ENCODE peak calls at places on chromosome 14, in seven cellular contexts. G, L, T, S, R, Y and K are unnamed samples.

GRCh38 chr14:52275372-52275771 is 7.9 kb downstream of the PTGDR start:
- DNase-seq in S (no peak), Y (no peak), L (no peak), T (no peak), G (no peak), R (no peak), K (no peak)

GRCh38 chr14:21044106-21044618 is 2.0 kb downstream of the RNASE7 start:
- DNase-seq in S (peak), G (no peak), R (no peak), Y (peak), L (no peak), T (no peak), K (no peak)

GRCh38 chr14:29745863-29746262 is 181.8 kb downstream of the PRKD1 start:
- DNase-seq in L (no peak), Y (no peak), R (no peak), S (no peak), G (no peak), T (no peak), K (no peak)

GRCh38 chr14:30779210-30779609 is 95.1 kb upstream of the COCH start:
- DNase-seq in R (no peak), L (no peak), Y (no peak), G (no peak), S (no peak), T (no peak), K (peak)

GRCh38 chr14:63922696-63923421 is 70.1 kb downstream of the SYNE2 start:
- DNase-seq in G (no peak), T (no peak), S (no peak), Y (peak), L (peak), R (no peak), K (peak)

GRCh38 chr14:58362798-58363412 is 32.8 kb upstream of the TOMM20L start:
- DNase-seq in G (no peak), L (peak), R (no peak), S (peak), Y (peak), T (no peak), K (peak)

GRCh38 chr14:60655898-60656754 is 6.8 kb upstream of the SIX1 start:
- DNase-seq in L (no peak), S (peak), R (no peak), Y (no peak), G (no peak), T (peak), K (no peak)

GRCh38 chr14:91317381-91318313 is 73.1 kb upstream of the GPR68 start:
- DNase-seq in Y (no peak), T (no peak), S (no peak), G (peak), R (no peak), L (no peak), K (no peak)

GRCh38 chr14:60724080-60724618 is at the start of gene SIX4:
- DNase-seq in T (peak), L (peak), Y (peak), G (peak), R (no peak), S (peak), K (peak)

GRCh38 chr14:61258985-61259384 is 22.2 kb downstream of the TMEM30B start:
- DNase-seq in G (no peak), T (no peak), R (no peak), L (no peak), S (no peak), Y (no peak), K (no peak)

GRCh38 chr14:45177081-45177480 is 41.4 kb downstream of the FANCM start:
- DNase-seq in Y (no peak), R (no peak), L (no peak), T (no peak), S (no peak), G (no peak), K (no peak)

GRCh38 chr14:29982993-29983392 is 55.3 kb upstream of the PRKD1 start:
- DNase-seq in S (no peak), T (no peak), L (no peak), R (no peak), Y (no peak), G (no peak), K (no peak)

GRCh38 chr14:97866664-97867063 is 1069.5 kb downstream of the VRK1 start:
- DNase-seq in R (no peak), G (no peak), Y (no peak), S (no peak), T (no peak), L (no peak), K (no peak)
- TF ChIP-seq JUND in R (no peak), G (no peak), Y (no peak), S (no peak), T (no peak), L (no peak), K (no peak)

DNA sequence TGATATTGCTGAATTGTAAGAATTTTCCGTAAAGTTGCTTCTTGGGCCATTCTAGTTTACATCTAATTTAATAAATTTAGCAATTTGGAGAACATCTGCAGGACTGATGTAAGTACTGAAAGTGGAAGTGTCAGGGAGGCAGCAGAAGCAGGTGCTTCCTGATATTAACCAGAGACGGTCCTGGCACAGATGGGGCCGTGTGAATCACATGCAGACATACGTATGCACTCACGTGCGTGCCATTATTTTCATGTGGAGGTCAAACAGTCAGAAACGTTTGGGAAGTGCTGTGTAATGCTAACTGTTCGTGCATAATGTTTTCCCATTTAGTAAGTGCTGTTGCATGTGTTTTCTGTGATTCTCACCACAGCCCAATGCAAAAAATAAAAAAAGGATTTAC is 87.8 kb upstream of the DYNC1H1 start:
- DNase-seq in G (no peak), S (peak), Y (no peak), L (no peak), T (no peak), R (peak), K (no peak)
- TF ChIP-seq JUND in G (no peak), S (no peak), Y (no peak), L (no peak), T (no peak), R (peak), K (no peak)

DNA sequence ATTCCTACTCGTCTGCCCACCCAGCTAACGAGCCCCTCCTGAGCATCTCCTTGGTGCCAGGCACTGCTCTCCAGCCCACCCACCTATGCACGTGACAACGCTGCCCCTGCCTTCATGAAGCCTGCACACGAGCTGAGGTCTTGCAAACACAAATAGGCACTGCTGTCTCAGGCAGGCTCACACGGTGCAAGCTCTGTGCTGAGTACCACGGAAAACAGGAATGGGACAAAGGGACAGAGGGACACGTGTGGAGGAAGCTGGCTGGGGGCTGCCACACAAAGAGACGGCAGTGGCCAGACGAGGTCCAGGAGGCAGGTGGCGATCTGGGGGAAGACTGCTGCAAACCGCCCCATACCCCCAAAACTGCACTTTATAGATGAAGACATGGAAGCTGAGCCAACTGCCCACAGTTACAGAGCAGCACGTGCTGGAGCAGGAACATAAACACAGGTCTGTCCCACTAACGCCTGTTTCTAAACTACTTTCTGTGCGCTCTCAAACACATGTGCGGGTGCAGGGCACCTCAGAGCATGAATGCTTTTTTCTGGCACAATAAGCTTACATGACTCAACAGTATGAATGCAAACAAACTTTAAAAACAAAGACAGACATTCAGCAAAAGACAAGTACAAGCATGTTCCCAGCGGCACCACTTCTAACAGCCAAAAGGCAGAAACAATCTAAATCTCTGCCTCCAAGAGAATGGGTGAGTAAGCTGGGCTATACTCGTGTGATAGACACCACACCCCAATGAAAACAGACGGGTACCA is 64.5 kb downstream of the AMN start:
- DNase-seq in R (no peak), T (no peak), G (no peak), Y (peak), S (no peak), L (no peak), K (no peak)
- TF ChIP-seq JUND in R (no peak), T (no peak), G (no peak), Y (no peak), S (no peak), L (no peak), K (no peak)

GRCh38 chr14:54881235-54881760 is 21.3 kb downstream of the GCH1 start:
- DNase-seq in G (no peak), Y (no peak), S (no peak), T (no peak), L (no peak), R (peak), K (no peak)

GRCh38 chr14:54882521-54882920 is 20.1 kb downstream of the GCH1 start:
- DNase-seq in Y (no peak), T (no peak), L (no peak), R (no peak), S (peak), G (no peak), K (no peak)

GRCh38 chr14:54877703-54878021 is 25.0 kb downstream of the GCH1 start:
- DNase-seq in G (no peak), Y (no peak), L (no peak), T (peak), S (no peak), R (no peak), K (no peak)

GRCh38 chr14:54877015-54877702 is 25.5 kb downstream of the GCH1 start:
- DNase-seq in T (no peak), L (no peak), R (no peak), Y (no peak), S (peak), G (no peak), K (no peak)

DNA sequence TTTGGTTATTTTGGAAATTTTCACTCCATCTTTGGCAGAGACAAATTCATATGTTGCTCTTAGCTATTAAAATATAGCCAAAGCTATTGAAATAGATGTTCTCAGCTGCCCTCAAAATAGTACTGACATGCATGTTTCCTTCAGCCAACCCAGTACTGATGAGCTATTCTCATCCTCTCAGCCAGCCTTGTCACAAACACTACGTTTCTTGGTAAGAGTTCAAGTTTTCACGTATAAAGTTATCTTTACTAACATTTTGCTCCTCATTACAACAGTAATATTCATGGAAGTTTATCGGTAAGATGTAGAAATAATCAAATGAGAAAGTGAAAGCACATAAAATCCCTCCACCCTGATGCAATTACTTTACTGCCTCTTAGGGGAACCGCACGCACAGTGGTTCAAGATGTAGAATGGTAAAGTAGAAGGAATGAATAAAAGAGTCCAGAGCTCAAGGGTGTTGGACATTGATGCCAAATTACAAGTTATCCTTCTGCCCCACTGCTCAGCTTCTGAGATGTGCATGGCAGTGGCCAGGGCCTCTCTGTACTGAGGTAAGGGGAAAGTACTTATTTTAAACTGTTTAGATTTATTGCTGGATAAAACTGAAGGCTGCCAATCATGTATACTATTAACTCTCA is 20.7 kb downstream of the GCH1 start:
- DNase-seq in Y (no peak), T (no peak), L (no peak), R (no peak), G (no peak), S (no peak), K (peak)
- TF ChIP-seq JUND in Y (no peak), T (no peak), L (no peak), R (no peak), G (no peak), S (no peak), K (no peak)

GRCh38 chr14:65170318-65170717 is 68.0 kb upstream of the MAX start:
- DNase-seq in L (no peak), T (no peak), R (no peak), S (peak), G (no peak), Y (no peak), K (no peak)
- TF ChIP-seq JUND in L (no peak), T (no peak), R (no peak), S (no peak), G (no peak), Y (no peak), K (no peak)

GRCh38 chr14:53473480-53473879 is 320.4 kb upstream of the DDHD1 start:
- DNase-seq in G (no peak), T (no peak), R (no peak), Y (no peak), L (no peak), S (no peak), K (no peak)

GRCh38 chr14:53472306-53472705 is 319.2 kb upstream of the DDHD1 start:
- DNase-seq in G (no peak), R (no peak), L (no peak), T (no peak), Y (no peak), S (no peak), K (no peak)

GRCh38 chr14:53468876-53469275 is 315.8 kb upstream of the DDHD1 start:
- DNase-seq in L (no peak), S (no peak), G (no peak), T (no peak), R (no peak), Y (no peak), K (no peak)

DNA sequence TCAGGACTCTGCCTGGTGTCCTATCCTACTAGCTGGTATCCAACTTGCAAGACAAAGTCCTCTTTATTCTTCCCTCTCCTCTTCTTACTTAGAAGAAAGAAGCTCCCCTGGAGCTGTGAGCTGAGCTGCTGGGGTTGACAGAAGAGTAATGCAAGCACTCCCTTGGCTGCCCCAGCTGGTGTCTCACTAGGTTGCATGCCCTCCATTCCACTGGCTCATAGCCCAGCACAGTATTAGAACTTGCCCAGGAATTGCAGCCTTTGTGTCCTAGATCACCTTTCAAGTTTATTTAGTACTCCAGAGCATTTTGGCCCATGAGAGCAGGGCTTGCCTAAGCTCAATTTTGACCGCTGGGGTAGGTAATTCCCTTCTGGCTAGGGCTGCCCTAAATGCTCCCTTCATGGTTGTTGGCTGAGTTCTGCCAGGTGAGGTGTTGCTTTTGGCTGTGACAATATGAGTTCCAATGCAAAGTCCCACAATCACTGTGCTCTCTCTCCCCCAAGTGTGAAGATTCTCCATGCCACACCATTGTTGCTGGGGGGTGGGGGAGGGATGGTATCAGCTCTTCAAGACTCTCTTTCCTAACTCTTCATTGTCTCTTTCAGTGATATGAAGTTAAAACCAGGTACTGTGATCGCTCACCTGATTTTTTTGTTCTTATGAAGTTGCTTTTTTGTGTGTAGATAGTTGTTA is 317.4 kb upstream of the DDHD1 start:
- DNase-seq in G (no peak), S (no peak), Y (peak), T (no peak), L (no peak), R (no peak), K (peak)
- TF ChIP-seq JUND in G (no peak), S (no peak), Y (no peak), T (no peak), L (no peak), R (no peak), K (no peak)

GRCh38 chr14:99612065-99612736 is 8.2 kb upstream of the CCDC85C start:
- DNase-seq in T (no peak), L (no peak), R (no peak), S (no peak), G (no peak), Y (no peak), K (no peak)
- TF ChIP-seq JUND in T (no peak), L (no peak), R (no peak), S (no peak), G (no peak), Y (no peak), K (no peak)

GRCh38 chr14:22218729-22219128 is 370.3 kb downstream of the DAD1 start:
- DNase-seq in S (no peak), Y (no peak), R (no peak), T (no peak), G (no peak), L (no peak), K (no peak)

GRCh38 chr14:22225526-22226133 is 363.4 kb downstream of the DAD1 start:
- DNase-seq in Y (no peak), T (no peak), L (no peak), S (no peak), R (no peak), G (no peak), K (no peak)

GRCh38 chr14:22220427-22220826 is 368.6 kb downstream of the DAD1 start:
- DNase-seq in R (no peak), T (no peak), S (no peak), G (no peak), L (no peak), Y (no peak), K (no peak)

GRCh38 chr14:22226381-22226780 is 362.6 kb downstream of the DAD1 start:
- DNase-seq in G (no peak), T (no peak), R (no peak), Y (no peak), S (no peak), L (no peak), K (peak)

DNA sequence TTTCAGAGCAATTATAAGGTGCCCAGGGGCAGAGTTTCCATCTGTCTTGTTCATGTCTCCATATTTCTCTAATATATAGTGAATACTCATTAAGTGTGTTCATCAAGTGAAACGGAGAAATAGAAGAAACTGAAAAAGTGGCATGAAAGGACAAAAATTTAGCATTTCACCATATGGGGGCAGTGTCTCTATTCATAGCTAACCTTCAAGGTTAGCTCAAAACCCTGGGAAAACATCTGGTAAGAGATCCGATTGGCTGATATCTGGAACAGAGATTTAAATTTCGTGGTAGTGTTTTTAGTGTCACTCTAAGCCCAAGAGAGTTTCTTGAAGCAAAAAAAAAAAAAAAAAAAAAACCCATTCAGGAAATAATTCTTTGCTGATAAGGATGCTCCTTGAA is 367.5 kb downstream of the DAD1 start:
- DNase-seq in G (peak), Y (peak), T (no peak), R (no peak), S (peak), L (peak), K (no peak)
- TF ChIP-seq JUND in G (no peak), Y (no peak), T (no peak), R (no peak), S (no peak), L (no peak), K (no peak)

DNA sequence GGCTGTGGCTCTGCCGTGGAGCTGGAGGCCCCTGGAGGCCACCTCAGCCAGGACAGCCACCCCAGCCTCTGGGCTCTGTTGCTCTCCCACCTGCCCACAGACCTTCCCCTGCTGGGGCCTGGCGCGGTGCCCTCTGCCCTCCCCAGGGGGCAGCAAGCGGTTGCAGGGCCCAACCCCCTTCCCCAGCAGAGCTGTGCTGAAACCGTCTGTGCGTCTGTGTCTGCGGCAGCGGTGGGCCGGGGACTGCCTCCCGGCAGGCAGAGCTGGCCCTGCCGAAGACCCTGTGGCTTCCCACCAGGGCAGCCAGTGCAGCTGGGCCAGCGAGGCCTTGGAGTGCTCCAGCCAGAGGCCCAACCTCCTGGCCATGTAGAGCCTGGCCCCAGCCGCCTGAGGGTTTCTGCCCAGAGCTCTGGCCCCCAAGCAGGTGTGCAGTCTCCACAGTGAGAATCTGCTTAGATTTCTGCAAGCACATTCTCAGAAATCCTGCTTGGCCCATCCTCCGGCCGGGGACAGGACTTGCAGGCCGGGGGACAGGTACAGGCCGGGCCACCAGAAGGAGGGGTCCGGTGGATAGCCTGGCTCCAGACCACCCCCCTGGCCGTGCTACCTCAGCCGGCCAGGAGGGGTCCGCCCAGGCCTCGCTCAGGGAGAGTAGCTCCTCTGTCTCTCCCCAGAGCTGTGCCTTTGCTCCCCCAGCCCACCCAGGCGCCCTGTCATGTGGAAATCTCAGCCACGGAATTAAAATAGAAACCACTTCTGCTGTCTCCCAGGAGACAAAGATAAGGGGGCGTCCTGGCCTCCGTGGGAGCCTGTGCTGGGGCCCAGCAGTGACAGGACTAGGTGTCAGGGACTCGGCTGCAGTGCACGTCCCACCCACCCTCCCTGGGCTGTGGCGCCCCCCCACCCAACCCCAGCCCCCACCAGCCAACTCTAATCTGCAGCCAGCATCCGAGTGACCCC is 3.5 kb upstream of the CRIP2 start:
- DNase-seq in L (no peak), G (no peak), T (peak), S (peak), Y (no peak), R (no peak), K (no peak)
- TF ChIP-seq JUND in L (no peak), G (no peak), T (no peak), S (no peak), Y (no peak), R (no peak), K (no peak)